ENCODE peak calls at places on chromosomes 11 and 22, in four cellular contexts. R is fibroblast of the aortic adventitia, B is upper lobe of right lung, Q is brain microvascular endothelial cell. O is an unnamed sample.

GRCh38 chr11:125338886-125339811 is 156.9 kb downstream of the FEZ1 start:
- DNase-seq in R (peak), B (peak), Q (peak), O (peak)

GRCh38 chr11:107648247-107648646 is 57.3 kb downstream of the ELMOD1 start:
- DNase-seq in R (no peak), B (no peak), Q (no peak), O (no peak)

GRCh38 chr22:44814266-44815098 is 62.1 kb downstream of the ARHGAP8 start:
- DNase-seq in R (no peak), B (no peak), Q (no peak), O (no peak)

GRCh38 chr11:15622231-15622890 is 507.6 kb downstream of the INSC start:
- DNase-seq in R (no peak), B (no peak), Q (no peak), O (no peak)

GRCh38 chr11:215581-216037 is 8.1 kb downstream of the RIC8A start:
- DNase-seq in R (no peak), B (no peak), Q (no peak), O (no peak)

GRCh38 chr11:1162153-1162497 is 4.4 kb downstream of the MUC5AC start:
- DNase-seq in R (no peak), B (peak), Q (no peak), O (no peak)

GRCh38 chr11:132874638-132875037 is 657.7 kb downstream of the OPCML start:
- DNase-seq in R (no peak), B (no peak), Q (peak), O (peak)

GRCh38 chr11:84671325-84672019 is 955.7 kb downstream of the DLG2 start:
- DNase-seq in R (no peak), B (no peak), Q (no peak), O (no peak)

GRCh38 chr11:597166-597725 is 18.5 kb downstream of the IRF7 start:
- DNase-seq in R (no peak), B (no peak), Q (no peak), O (no peak)

GRCh38 chr22:24445481-24446290 is 18.3 kb downstream of the ADORA2A start:
- DNase-seq in R (no peak), B (no peak), Q (no peak), O (no peak)

GRCh38 chr11:72561856-72562255 is 112.4 kb downstream of the PDE2A start:
- DNase-seq in R (peak), B (peak), Q (no peak), O (no peak)

GRCh38 chr11:110134120-110134519 is 40.9 kb downstream of the ZC3H12C start:
- DNase-seq in R (no peak), B (no peak), Q (no peak), O (no peak)

GRCh38 chr22:48652796-48653195 is 1174.9 kb downstream of the BRD1 start:
- DNase-seq in R (no peak), B (no peak), Q (no peak), O (no peak)

GRCh38 chr11:43561832-43562231 is 118.7 kb upstream of the HSD17B12 start:
- DNase-seq in R (no peak), B (no peak), Q (no peak), O (no peak)

GRCh38 chr22:46537946-46538815 is 761 bp upstream of the CELSR1 start:
- DNase-seq in R (peak), B (peak), Q (peak), O (no peak)
- TF ChIP-seq CTCF in R (peak), B (peak), Q (peak), O (no peak)

GRCh38 chr11:19931141-19931767 is 218.6 kb downstream of the NAV2 start:
- DNase-seq in R (peak), B (no peak), Q (no peak), O (no peak)
- H3K4me3 ChIP-seq in R (peak), B (no peak), Q (no peak), O (peak)

GRCh38 chr11:111213256-111213655 is 32.3 kb upstream of the POU2AF2 start:
- DNase-seq in R (no peak), B (no peak), Q (no peak), O (no peak)
- TF ChIP-seq CTCF in R (no peak), B (no peak), Q (no peak), O (no peak)

GRCh38 chr11:59553323-59553722 is 42.0 kb downstream of the OR4D9 start:
- DNase-seq in R (no peak), B (no peak), Q (no peak), O (no peak)

GRCh38 chr11:59551651-59552521 is 40.5 kb downstream of the OR4D9 start:
- DNase-seq in R (peak), B (no peak), Q (peak), O (peak)

GRCh38 chr11:59552844-59553243 is 41.5 kb downstream of the OR4D9 start:
- DNase-seq in R (no peak), B (no peak), Q (no peak), O (no peak)

GRCh38 chr11:59550368-59550841 is 39.1 kb downstream of the OR4D9 start:
- DNase-seq in R (peak), B (peak), Q (peak), O (peak)

DNA sequence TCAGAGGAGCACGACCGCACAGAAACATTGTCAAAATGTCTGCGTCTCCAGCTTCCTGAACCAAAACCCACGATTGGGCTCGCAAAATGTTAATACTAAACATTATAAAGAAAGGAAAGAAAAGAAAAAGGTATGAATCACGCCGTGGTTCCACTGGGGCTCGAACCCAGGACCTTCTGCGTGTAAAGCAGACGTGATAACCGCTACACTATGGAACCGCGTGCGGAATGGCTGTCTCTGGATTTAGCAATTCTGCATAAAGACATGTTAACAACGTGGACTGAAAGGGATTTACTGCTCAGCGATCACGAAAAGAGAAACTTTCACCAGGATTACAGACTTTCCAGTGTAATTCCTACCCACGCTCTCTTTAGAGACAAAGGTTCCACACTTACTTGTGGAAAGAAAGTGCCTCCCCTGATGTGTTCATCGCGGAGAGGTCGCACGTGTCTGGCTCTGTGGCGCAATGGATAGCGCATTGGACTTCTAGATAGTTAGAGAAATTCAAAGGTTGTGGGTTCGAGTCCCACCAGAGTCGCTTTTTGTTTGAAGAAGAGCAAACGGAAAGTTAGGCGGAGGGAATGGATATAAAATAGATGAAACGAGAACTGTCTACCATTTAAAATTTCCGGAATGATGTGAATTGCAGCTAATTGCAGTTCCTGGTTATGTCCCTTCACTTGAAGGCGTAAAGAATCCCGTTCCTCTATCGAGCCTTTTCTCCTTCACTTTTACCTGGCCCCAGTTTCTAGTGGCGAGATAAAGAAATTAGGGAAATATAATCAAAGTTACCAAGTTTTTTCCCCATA is 39.7 kb downstream of the OR4D9 start:
- DNase-seq in R (peak), B (peak), Q (peak), O (peak)
- H3K4me3 ChIP-seq in R (peak), B (peak), Q (peak), O (peak)

DNA sequence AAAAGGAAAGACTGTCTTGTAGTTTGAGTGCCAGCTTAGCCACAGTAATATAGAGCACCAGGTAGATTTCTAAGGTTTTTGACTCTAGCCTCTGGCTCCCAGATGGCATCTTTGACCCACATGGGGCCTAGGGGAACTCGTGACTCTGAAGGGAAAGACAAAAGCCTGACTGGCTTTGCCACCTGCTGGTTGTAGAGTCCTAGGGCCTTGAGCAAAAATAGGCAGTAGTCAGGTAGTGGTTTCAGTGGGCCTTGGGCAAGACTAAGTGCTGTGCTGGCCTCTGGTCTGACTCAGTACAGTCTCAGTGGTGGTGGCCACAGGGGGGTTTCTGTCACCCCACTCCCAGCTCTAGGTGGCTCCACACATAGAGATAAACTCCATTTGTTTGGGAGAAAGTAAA is 349.4 kb downstream of the FAM181B start:
- DNase-seq in R (no peak), B (no peak), Q (no peak), O (no peak)
- TF ChIP-seq CTCF in R (no peak), B (no peak), Q (no peak), O (no peak)

DNA sequence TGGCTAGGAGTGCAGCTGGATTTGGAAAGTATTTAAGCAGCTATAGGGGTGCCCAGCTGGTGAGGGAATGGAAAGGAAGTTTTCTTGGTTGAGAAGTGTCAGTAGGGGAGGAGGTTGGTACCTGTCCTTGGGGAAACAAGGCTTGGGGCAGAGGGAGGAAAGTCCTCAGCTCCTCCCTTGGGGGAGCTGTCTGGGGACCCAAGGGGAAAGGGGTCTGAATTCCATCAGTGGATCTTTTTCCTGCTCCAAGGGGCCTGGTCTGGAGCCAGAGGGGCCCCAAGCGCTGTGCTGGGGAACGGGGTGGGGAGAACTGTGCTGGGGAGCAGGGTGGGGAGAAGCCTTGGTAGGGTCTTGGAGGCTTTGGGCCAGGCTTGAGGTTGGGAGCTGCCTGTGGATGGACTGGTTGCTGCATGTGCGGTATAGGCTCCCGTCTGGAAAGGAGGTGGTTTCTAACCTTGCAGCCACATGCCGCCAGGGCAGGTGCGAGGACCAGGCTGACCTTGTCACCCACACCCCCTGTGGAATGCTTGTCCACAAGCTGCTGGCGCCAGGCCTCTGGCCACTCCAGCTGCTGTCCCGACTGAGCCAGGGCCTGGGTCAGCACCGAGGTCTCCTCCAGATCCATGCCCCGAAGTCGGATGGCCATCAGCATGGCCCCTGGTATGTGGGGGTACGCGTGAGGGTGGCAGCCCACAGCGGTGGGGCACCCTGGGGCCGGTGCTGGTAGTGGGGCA is 963 bp downstream of the TYMP start:
- DNase-seq in R (no peak), B (no peak), Q (no peak), O (no peak)
- H3K4me3 ChIP-seq in R (peak), B (peak), Q (no peak), O (no peak)

GRCh38 chr11:3203221-3204043 is 15.2 kb downstream of the MRGPRG start:
- DNase-seq in R (no peak), B (peak), Q (no peak), O (peak)
- TF ChIP-seq CTCF in R (no peak), B (no peak), Q (peak), O (no peak)

GRCh38 chr22:20858615-20859416 is at the start of the genes PI4KA and SNAP29:
- DNase-seq in R (peak), B (peak), Q (peak), O (peak)
- H3K4me3 ChIP-seq in R (peak), B (peak), Q (peak), O (peak)

GRCh38 chr11:65720237-65720934 is at the start of gene RNASEH2C:
- DNase-seq in R (peak), B (peak), Q (peak), O (peak)
- TF ChIP-seq CTCF in R (no peak), B (no peak), Q (peak), O (no peak)

GRCh38 chr11:33689089-33689488 is 11.5 kb downstream of the C11orf91 start:
- DNase-seq in R (peak), B (no peak), Q (no peak), O (peak)

GRCh38 chr11:33689506-33689905 is 11.1 kb downstream of the C11orf91 start:
- DNase-seq in R (no peak), B (no peak), Q (no peak), O (no peak)

GRCh38 chr11:33692013-33692504 is 8.6 kb downstream of the C11orf91 start:
- DNase-seq in R (peak), B (no peak), Q (peak), O (peak)

GRCh38 chr11:33691051-33691864 is 9.4 kb downstream of the C11orf91 start:
- DNase-seq in R (no peak), B (no peak), Q (no peak), O (no peak)

DNA sequence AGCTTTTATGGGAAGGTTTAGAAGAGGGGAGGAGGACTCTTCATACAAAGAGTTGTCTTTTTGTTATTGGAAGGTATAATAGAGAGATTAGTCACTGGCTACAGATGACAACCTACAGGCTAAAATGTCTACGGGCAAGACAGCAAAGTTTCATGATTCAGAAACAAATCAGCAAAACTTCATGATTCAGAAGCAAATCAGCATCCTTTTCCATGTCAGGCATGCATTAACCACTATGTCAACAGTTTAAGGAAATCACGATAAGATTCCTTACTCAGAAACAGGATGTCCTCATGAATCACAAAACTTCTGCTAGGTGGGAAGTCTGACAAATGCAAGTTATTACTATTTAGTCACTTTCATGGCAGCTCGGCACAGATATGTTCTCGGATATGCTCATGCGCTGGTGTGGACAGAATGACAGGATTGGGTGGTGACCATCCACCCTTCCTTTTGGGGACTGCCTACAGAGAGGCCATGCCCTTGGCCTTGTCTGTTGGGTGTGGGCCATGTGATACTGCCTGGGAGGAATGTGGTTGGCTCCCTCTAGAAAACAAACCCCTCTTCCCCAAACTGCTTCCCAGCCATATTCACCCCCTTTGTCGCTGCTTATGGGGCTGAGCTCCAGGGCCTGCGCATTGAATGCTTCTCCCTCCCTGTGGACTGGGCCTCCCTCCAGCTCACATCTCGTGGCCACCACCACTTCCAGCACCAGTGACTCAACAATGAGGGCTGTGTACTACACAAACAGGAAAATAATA is 10.2 kb downstream of the C11orf91 start:
- DNase-seq in R (peak), B (no peak), Q (peak), O (peak)
- H3K4me3 ChIP-seq in R (no peak), B (no peak), Q (peak), O (no peak)